ENCODE peak calls at places on chromosomes 4 and X, in nine cellular contexts. C is uterus, L is heart left ventricle, Y is right lobe of liver, E is suprapubic skin, J is transverse colon, I is tibial nerve, R is body of pancreas, F is HCT116. K is an unnamed sample. For H3K27me3, the result is how much of the 10 kb centered on the place peaks cover.

GRCh38 chr4:73676881-73677323 is 56.7 kb upstream of the RASSF6 start:
- DNase-seq in C (no peak), L (peak), Y (no peak), E (no peak), J (no peak), I (no peak), R (no peak), F (no peak), K (no peak)

GRCh38 chr4:8504279-8505007 is 63.9 kb downstream of the TRMT44 start:
- DNase-seq in C (peak), L (no peak), Y (no peak), E (no peak), J (peak), I (no peak), R (peak), F (no peak), K (peak)

GRCh38 chrX:120617996-120618630 is 11.7 kb downstream of the C1GALT1C1 start:
- DNase-seq in C (no peak), L (no peak), Y (no peak), E (no peak), J (no peak), I (no peak), R (no peak), F (no peak), K (no peak)

GRCh38 chr4:152094851-152095700 is 334.3 kb upstream of the GATB start:
- DNase-seq in C (no peak), L (no peak), Y (no peak), E (no peak), J (no peak), I (no peak), R (no peak), F (no peak), K (no peak)

GRCh38 chr4:69517674-69518073 is 22.0 kb upstream of the UGT2B4 start:
- DNase-seq in C (no peak), L (no peak), Y (no peak), E (no peak), J (no peak), I (no peak), R (no peak), F (no peak), K (no peak)

GRCh38 chr4:79678472-79679202 is 270.6 kb upstream of the GK2 start:
- DNase-seq in C (peak), L (no peak), Y (no peak), E (no peak), J (no peak), I (no peak), R (no peak), F (no peak), K (no peak)

GRCh38 chrX:40809210-40809609 is 73.9 kb upstream of the MED14 start:
- DNase-seq in C (no peak), L (no peak), Y (no peak), E (no peak), J (no peak), I (no peak), R (no peak), F (no peak), K (no peak)

GRCh38 chr4:31146366-31146765 is 426.2 kb downstream of the PCDH7 start:
- DNase-seq in C (no peak), L (no peak), Y (no peak), E (no peak), J (no peak), I (no peak), R (no peak), F (no peak), K (no peak)

DNA sequence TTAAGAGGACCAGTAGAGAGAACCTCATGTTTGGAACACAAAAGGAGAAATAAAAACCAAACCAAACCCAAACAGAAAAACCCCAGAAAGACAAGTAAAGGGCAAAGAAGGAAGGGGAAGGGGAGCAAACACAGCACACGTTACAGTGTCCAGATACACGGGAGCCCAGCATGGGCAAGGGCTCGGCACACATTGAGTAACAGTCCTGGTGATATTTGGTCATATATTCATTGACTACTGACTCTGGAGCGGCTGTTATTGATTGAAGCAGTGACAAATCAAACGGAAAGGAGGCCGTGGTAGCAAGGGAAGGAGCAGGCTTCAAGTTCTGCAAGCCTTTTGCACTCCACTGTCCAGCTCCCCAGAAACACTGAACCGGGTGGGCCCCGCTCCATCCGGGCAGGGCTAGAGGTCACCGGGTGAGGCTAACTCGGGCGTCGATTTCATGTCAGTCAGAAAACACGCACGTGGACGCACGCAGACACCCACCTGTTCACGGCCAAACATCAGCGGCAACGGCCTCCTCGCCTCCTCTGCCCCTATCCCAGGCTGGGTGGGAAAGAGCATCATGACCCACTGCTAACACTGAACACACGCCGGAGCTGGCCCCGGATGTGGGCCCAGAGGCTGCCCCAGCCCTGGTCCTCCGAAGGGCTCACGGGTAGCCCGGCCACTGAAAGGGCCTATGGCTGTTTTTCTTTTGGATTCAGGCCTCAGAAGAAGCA is 3.7 kb upstream of the IRAK1 start:
- DNase-seq in C (no peak), L (no peak), Y (no peak), E (no peak), J (no peak), I (no peak), R (no peak), F (no peak), K (no peak)
- TF ChIP-seq POLR2A in C (no peak), L (no peak), Y (no peak), E (no peak), J (no peak), I (no peak), R (no peak), F (no peak), K (no peak)

GRCh38 chrX:149643496-149643895 is 11.9 kb upstream of the TMEM185A start:
- DNase-seq in C (no peak), L (no peak), Y (no peak), E (no peak), J (no peak), I (no peak), R (no peak), F (no peak), K (no peak)
- H3K27me3 ChIP-seq in C (under half), L (under half), Y (under half), E (under half), J (under half), I (under half), R (under half), F (under half), K (under half)

DNA sequence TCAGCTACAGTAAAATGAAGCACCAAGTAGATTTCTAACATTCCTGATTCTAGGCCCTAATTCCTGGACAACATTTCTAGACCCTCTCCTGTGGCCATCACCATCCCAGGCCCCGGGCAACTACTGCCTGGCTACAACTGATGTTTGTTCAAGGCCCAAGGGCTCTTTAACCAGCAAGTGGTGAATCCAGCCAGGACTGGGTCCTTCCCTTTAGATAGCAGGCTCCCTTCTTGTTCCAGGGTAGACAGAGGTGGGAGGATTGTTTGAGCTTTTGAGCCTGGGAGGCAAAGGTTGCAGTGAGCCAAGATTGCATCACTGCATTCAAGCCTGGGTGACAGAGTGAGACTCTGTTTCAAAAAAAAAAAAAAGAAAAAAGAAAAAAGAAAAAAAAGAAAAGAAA is 12.7 kb upstream of the AADAT start:
- DNase-seq in C (no peak), L (no peak), Y (peak), E (no peak), J (no peak), I (no peak), R (no peak), F (no peak), K (no peak)
- H3K4me3 ChIP-seq in C (no peak), L (no peak), Y (no peak), E (no peak), J (no peak), I (no peak), R (no peak), F (no peak), K (no peak)

GRCh38 chrX:2690856-2691542 is at the start of gene CD99:
- DNase-seq in C (peak), L (peak), Y (peak), E (peak), J (peak), I (peak), R (peak), F (no peak), K (peak)
- TF ChIP-seq POLR2A in C (no peak), L (no peak), Y (peak), E (peak), J (peak), I (no peak), R (peak), F (no peak), K (no peak)

DNA sequence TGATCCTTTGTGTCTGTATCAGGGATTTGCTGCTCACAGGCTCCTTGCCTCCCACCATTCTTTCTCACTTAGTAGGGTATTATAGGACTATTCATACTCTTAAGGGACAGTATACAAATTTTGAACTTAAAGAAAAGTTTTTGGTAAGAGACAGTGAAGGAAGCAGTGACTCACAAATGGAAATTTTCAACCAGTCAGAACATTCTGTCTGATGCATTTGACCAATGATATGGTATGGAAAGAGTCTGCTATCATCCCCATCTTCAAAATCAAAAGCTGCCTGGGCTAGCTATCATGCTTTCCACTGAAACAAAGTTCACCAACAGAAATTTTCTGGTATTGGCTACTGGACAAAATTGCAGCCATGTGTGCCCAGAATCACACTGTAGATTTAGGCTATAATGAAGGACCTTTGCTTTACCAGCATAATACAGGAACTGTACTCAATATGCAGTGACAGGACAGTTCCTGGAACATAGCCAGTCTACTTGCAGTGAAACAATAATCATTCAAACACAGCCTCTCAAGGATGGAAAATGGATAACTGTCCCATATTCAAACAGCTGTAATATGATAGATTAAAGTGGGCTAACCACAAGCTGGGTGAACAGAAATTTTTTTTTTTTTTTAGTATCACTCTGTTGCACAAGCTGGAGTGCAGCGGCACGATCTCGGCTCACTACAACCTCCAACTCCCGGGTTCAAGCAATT is 109.0 kb upstream of the ACSL4 start:
- DNase-seq in C (no peak), L (no peak), Y (no peak), E (no peak), J (no peak), I (no peak), R (no peak), F (no peak), K (no peak)
- H3K27me3 ChIP-seq in C (under half), L (under half), Y (under half), E (under half), J (under half), I (under half), R (under half), F (under half), K (under half)

GRCh38 chr4:6250235-6250983 is 19.2 kb upstream of the WFS1 start:
- DNase-seq in C (no peak), L (no peak), Y (no peak), E (no peak), J (no peak), I (peak), R (no peak), F (peak), K (no peak)
- H3K4me3 ChIP-seq in C (no peak), L (no peak), Y (no peak), E (no peak), J (no peak), I (no peak), R (no peak), F (peak), K (no peak)

K was measured in breast epithelium.